ENCODE peak calls at places on chromosomes 6 and 20, in eight cellular contexts. F is mesothelial cell of epicardium; Y is CD8-positive, alpha-beta memory T cell; H is activated CD8-positive, alpha-beta memory T cell treated with anti-CD3 and anti-CD28 coated beads for 24 hours; B is stimulated activated CD4-positive, alpha-beta T cell treated with anti-CD3 and anti-CD28 coated beads, Interleukin-15, amount 100 ng/mL, for 48 hours; P is Peyer's patch; X is HEK293T; V is retinal pigment epithelial cell. S is an unnamed sample.
A peak's percentile ranks its signal among the peaks of the same experiment; 100 is the strongest.

GRCh38 chr6:26155066-26155925 is 68.1 kb downstream of the HFE start:
- DNase-seq in P (peak; percentile 75), X (no peak), H (no peak), V (no peak), F (no peak), Y (no peak), B (no peak), S (no peak)

GRCh38 chr20:61886721-61887658 is 178.7 kb downstream of the TAF4 start:
- DNase-seq in B (no peak), X (peak; percentile 68), V (no peak), F (peak; percentile 52), H (peak; percentile 61), P (peak; percentile 55), Y (no peak), S (peak; percentile 11)

GRCh38 chr6:163083141-163083540 is 331.4 kb upstream of the QKI start:
- DNase-seq in H (no peak), V (no peak), F (no peak), Y (no peak), B (no peak), X (no peak), P (no peak), S (no peak)

GRCh38 chr6:11040134-11040533 is 4.0 kb downstream of the ELOVL2 start:
- DNase-seq in B (no peak), V (no peak), X (no peak), H (no peak), F (no peak), P (no peak), Y (no peak), S (no peak)

GRCh38 chr20:52585333-52585732 is 386.8 kb upstream of the TSHZ2 start:
- DNase-seq in F (no peak), X (no peak), P (no peak), Y (no peak), V (no peak), H (no peak), B (no peak), S (no peak)

GRCh38 chr6:134183844-134184243 is 131.4 kb upstream of the SLC2A12 start:
- DNase-seq in X (no peak), F (no peak), B (no peak), H (no peak), P (no peak), V (no peak), Y (no peak), S (no peak)

GRCh38 chr20:57247292-57247975 is 19.0 kb downstream of the BMP7 start:
- DNase-seq in B (no peak), H (no peak), P (no peak), V (no peak), Y (no peak), X (no peak), F (no peak), S (no peak)

GRCh38 chr20:43433250-43433854 is 24.3 kb upstream of the SRSF6 start:
- DNase-seq in P (no peak), X (no peak), H (no peak), F (no peak), Y (no peak), V (no peak), B (no peak), S (no peak)

GRCh38 chr20:56439784-56440291 is 27.8 kb downstream of the CASS4 start:
- DNase-seq in V (peak; percentile 26), X (no peak), Y (no peak), F (peak; percentile 41), P (peak; percentile 54), B (no peak), H (peak; percentile 65), S (no peak)

GRCh38 chr20:10291564-10292240 is 73.1 kb downstream of the SNAP25 start:
- DNase-seq in P (no peak), V (no peak), Y (no peak), B (no peak), H (no peak), F (no peak), X (no peak), S (no peak)

S was measured in NCI-H2107.